ENCODE peak calls at places on chromosomes 7 and 10, in four cellular contexts. A is heart left ventricle, J is prostate gland, R is K562. X is an unnamed sample. For H3K4me1, the result is how much of the 10 kb centered on the place peaks cover.

GRCh38 chr7:106493041-106493731 is 167.8 kb downstream of the CCDC71L start:
- DNase-seq in A (no peak), J (no peak), R (peak), X (no peak)

GRCh38 chr7:105210721-105211205 is 178.0 kb downstream of the SRPK2 start:
- DNase-seq in A (peak), J (no peak), R (no peak), X (no peak)

GRCh38 chr10:14071956-14072355 is 258.8 kb downstream of the FRMD4A start:
- DNase-seq in A (no peak), J (no peak), R (no peak), X (no peak)

GRCh38 chr10:2367083-2367482 is 629.8 kb upstream of the ADARB2 start:
- DNase-seq in A (no peak), J (no peak), R (no peak), X (no peak)

GRCh38 chr10:31932838-31933237 is 4.2 kb upstream of the ARHGAP12 start:
- DNase-seq in A (no peak), J (no peak), R (no peak), X (no peak)

GRCh38 chr10:43594944-43595589 is 11.2 kb upstream of the ZNF485 start:
- DNase-seq in A (peak), J (no peak), R (no peak), X (peak)

GRCh38 chr10:75448166-75448565 is 16.7 kb downstream of the LRMDA start:
- DNase-seq in A (no peak), J (no peak), R (no peak), X (no peak)

GRCh38 chr7:6831018-6831725 is 5.1 kb upstream of the CCZ1B start:
- DNase-seq in A (no peak), J (no peak), R (no peak), X (no peak)

GRCh38 chr10:74117738-74118137 is 32.9 kb downstream of the AP3M1 start:
- DNase-seq in A (no peak), J (no peak), R (no peak), X (no peak)

GRCh38 chr7:129150199-129150996 is 5.9 kb downstream of the TSPAN33 start:
- DNase-seq in A (no peak), J (no peak), R (peak), X (no peak)

GRCh38 chr10:124063736-124064135 is 29.7 kb downstream of the CHST15 start:
- DNase-seq in A (no peak), J (peak), R (no peak), X (peak)

GRCh38 chr7:131027287-131027773 is 293.3 kb upstream of the KLF14 start:
- DNase-seq in A (no peak), J (no peak), R (no peak), X (peak)

GRCh38 chr10:78802866-78803265 is 265.9 kb upstream of the ZMIZ1 start:
- DNase-seq in A (peak), J (peak), R (no peak), X (no peak)

GRCh38 chr10:119211176-119211575 is 3.8 kb downstream of the GRK5 start:
- DNase-seq in A (no peak), J (no peak), R (no peak), X (no peak)

GRCh38 chr7:50227623-50228618 is 76.6 kb upstream of the IKZF1 start:
- DNase-seq in A (no peak), J (no peak), R (peak), X (no peak)

GRCh38 chr7:133282094-133282493 is 29.2 kb downstream of the EXOC4 start:
- DNase-seq in A (no peak), J (no peak), R (no peak), X (no peak)

GRCh38 chr10:119022846-119023552 is 6.5 kb upstream of the NANOS1 start:
- DNase-seq in A (no peak), J (no peak), R (no peak), X (no peak)

GRCh38 chr10:955820-956217 is 24.3 kb upstream of the LARP4B start:
- DNase-seq in A (no peak), J (no peak), R (no peak), X (no peak)

GRCh38 chr10:95374597-95375209 is 83.9 kb upstream of the PDLIM1 start:
- DNase-seq in A (peak), J (peak), R (peak), X (peak)

GRCh38 chr7:137196665-137197064 is 146.9 kb downstream of the PTN start:
- DNase-seq in A (no peak), J (no peak), R (no peak), X (no peak)

GRCh38 chr7:113299748-113300147 is 181.4 kb upstream of the SMIM30 start:
- DNase-seq in A (no peak), J (no peak), R (no peak), X (no peak)

GRCh38 chr10:48509974-48510692 is 94.7 kb downstream of the ARHGAP22 start:
- DNase-seq in A (no peak), J (no peak), R (peak), X (peak)

GRCh38 chr7:86745019-86745745 is 101.5 kb downstream of the GRM3 start:
- DNase-seq in A (peak), J (no peak), R (no peak), X (no peak)

GRCh38 chr7:93142127-93142526 is 6.1 kb downstream of the SAMD9L start:
- DNase-seq in A (no peak), J (no peak), R (no peak), X (no peak)

GRCh38 chr10:116690356-116691078 is 51.8 kb downstream of the HSPA12A start:
- DNase-seq in A (peak), J (no peak), R (no peak), X (no peak)

GRCh38 chr10:30736685-30737232 is 107.2 kb upstream of the LYZL2 start:
- DNase-seq in A (no peak), J (no peak), R (no peak), X (no peak)

GRCh38 chr7:1666779-1667565 is 3.1 kb upstream of the ELFN1 start:
- DNase-seq in A (no peak), J (no peak), R (peak), X (no peak)

GRCh38 chr10:75197906-75198305 is 12.7 kb upstream of the VDAC2 start:
- DNase-seq in A (no peak), J (no peak), R (no peak), X (no peak)

GRCh38 chr10:89653410-89653828 is 8.4 kb upstream of the PANK1 start:
- DNase-seq in A (no peak), J (no peak), R (no peak), X (peak)

GRCh38 chr10:133405844-133406527 is 12.0 kb downstream of the MTG1 start:
- DNase-seq in A (no peak), J (no peak), R (no peak), X (no peak)

GRCh38 chr7:89726548-89726947 is 427.7 kb upstream of the STEAP1 start:
- DNase-seq in A (no peak), J (no peak), R (no peak), X (no peak)

GRCh38 chr7:142300689-142301088 is 42.8 kb upstream of the PRSS58 start:
- DNase-seq in A (no peak), J (no peak), R (peak), X (peak)

GRCh38 chr10:14326581-14326980 is 4.1 kb downstream of the FRMD4A start:
- DNase-seq in A (no peak), J (no peak), R (no peak), X (no peak)

GRCh38 chr10:53997953-53998352 is 803.1 kb downstream of the PCDH15 start:
- DNase-seq in A (no peak), J (no peak), R (no peak), X (no peak)

GRCh38 chr7:23477170-23477525 is 6.9 kb upstream of the IGF2BP3 start:
- DNase-seq in A (no peak), J (no peak), R (no peak), X (no peak)

GRCh38 chr10:804787-805634 is 115.5 kb upstream of the DIP2C start:
- DNase-seq in A (no peak), J (no peak), R (no peak), X (no peak)

DNA sequence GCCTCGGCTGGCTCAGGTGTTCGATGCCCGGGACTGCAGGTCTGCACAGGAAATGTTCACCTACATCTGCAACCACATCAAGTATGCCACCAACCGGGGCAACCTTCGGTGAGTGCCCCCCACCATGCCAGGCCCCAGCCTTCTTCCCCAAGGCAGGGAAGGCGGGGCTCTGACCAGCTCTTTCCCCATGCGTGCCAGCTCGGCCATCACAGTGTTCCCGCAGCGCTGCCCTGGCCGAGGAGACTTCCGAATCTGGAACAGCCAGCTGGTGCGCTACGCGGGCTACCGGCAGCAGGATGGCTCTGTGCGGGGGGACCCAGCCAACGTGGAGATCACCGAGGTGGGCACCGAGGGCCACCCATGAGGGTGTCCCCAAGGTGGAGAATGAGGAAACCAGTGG is 7.5 kb downstream of the NOS3 start:
- DNase-seq in A (no peak), J (no peak), R (no peak), X (no peak)
- H3K4me1 ChIP-seq in A (under half), J (under half), R (half or more), X (under half)

GRCh38 chr10:62813453-62813852 is 2.7 kb downstream of the EGR2 start:
- DNase-seq in A (no peak), J (no peak), R (no peak), X (no peak)
- H3K4me1 ChIP-seq in A (under half), J (under half), R (under half), X (under half)

GRCh38 chr10:125155101-125155500 is 5.3 kb downstream of the CTBP2 start:
- DNase-seq in A (no peak), J (no peak), R (no peak), X (no peak)

GRCh38 chr10:125152646-125153368 is 7.6 kb downstream of the CTBP2 start:
- DNase-seq in A (peak), J (no peak), R (no peak), X (no peak)

GRCh38 chr10:125154529-125154928 is 5.8 kb downstream of the CTBP2 start:
- DNase-seq in A (no peak), J (no peak), R (peak), X (no peak)

GRCh38 chr10:125155669-125156068 is 4.7 kb downstream of the CTBP2 start:
- DNase-seq in A (no peak), J (no peak), R (no peak), X (no peak)

GRCh38 chr10:125153693-125154490 is 6.5 kb downstream of the CTBP2 start:
- DNase-seq in A (no peak), J (peak), R (no peak), X (no peak)
- H3K4me1 ChIP-seq in A (half or more), J (under half), R (under half), X (under half)

DNA sequence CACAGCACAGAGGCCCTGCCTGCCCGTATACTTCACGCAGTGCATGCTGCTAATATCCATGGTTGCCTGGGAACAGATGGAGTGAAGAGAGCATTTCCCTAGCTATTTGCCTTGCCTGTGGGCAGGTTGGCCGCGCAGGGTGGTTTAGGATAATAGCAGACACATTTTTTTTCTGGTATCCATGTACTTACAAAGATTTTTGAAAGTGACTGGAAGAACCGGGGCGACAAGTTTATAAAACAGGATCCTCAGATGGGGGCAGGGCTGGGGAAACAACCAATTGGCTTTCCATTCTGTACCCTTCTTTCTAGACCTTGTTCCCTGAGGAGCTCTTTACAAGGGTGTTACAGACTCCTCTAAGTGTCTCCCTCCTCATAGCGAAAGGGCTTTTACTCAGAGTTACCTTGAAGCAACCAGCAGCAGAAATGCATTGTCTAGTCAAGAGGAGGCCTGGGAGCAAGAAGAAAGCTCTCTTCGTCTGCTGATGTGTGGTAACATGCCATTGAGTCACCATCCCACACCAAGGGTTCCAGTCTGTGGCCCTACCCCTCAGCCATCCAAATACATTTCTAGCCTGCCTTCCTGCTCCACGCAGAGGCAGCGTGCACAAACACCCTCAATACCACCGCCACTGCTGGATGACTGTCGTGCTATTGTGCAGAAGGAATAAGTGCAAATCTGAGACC is 31.5 kb downstream of the MTURN start:
- DNase-seq in A (no peak), J (peak), R (no peak), X (no peak)
- H3K4me1 ChIP-seq in A (under half), J (under half), R (under half), X (under half)

X was measured in DND-41.